ENCODE peak calls at places on chromosomes 6 and 20, in seven cellular contexts. S is cardiac muscle cell, J is left ventricle myocardium inferior, B is heart right ventricle, P is HCT116, U is thyroid gland, I is Panc1. T is an unnamed sample.

GRCh38 chr6:48714286-48715049 is 603.5 kb upstream of the PTCHD4 start:
- DNase-seq in S (no peak), J (no peak), B (no peak), P (no peak), U (no peak), I (no peak), T (no peak)

GRCh38 chr6:56370127-56370540 is 122.8 kb upstream of the COL21A1 start:
- DNase-seq in S (peak; percentile 55), J (peak; percentile 39), B (peak; percentile 72), P (peak; percentile 76), U (peak; percentile 81), I (peak; percentile 33), T (peak; percentile 62)

GRCh38 chr6:36226648-36227047 is 30.1 kb downstream of the BRPF3 start:
- DNase-seq in S (no peak), J (no peak), B (no peak), P (no peak), U (no peak), I (no peak), T (no peak)

GRCh38 chr6:31128093-31128676 is 7.9 kb upstream of the CDSN start:
- DNase-seq in S (peak; percentile 48), J (peak; percentile 51), B (peak; percentile 49), P (no peak), U (peak; percentile 72), I (no peak), T (peak; percentile 86)

GRCh38 chr20:39010496-39010895 is 48.4 kb downstream of the DHX35 start:
- DNase-seq in S (no peak), J (no peak), B (no peak), P (no peak), U (no peak), I (no peak), T (no peak)

GRCh38 chr20:13865156-13865555 is 80.3 kb downstream of the NDUFAF5 start:
- DNase-seq in S (no peak), J (no peak), B (no peak), P (no peak), U (no peak), I (no peak), T (no peak)

GRCh38 chr6:148419430-148419829 is 76.8 kb downstream of the SASH1 start:
- DNase-seq in S (no peak), J (no peak), B (no peak), P (no peak), U (no peak), I (no peak), T (no peak)

GRCh38 chr20:50034567-50035170 is 51.9 kb downstream of the SNAI1 start:
- DNase-seq in S (peak; percentile 44), J (no peak), B (peak; percentile 44), P (no peak), U (no peak), I (no peak), T (no peak)

GRCh38 chr20:1427457-1428054 is 34.7 kb upstream of the FKBP1A start:
- DNase-seq in S (peak; percentile 24), J (no peak), B (no peak), P (no peak), U (no peak), I (no peak), T (no peak)

GRCh38 chr20:53069121-53069520 is 97.0 kb downstream of the TSHZ2 start:
- DNase-seq in S (no peak), J (no peak), B (no peak), P (no peak), U (no peak), I (no peak), T (no peak)

GRCh38 chr20:53068241-53068640 is 96.1 kb downstream of the TSHZ2 start:
- DNase-seq in S (no peak), J (no peak), B (no peak), P (no peak), U (no peak), I (no peak), T (no peak)

GRCh38 chr20:53061709-53062108 is 89.6 kb downstream of the TSHZ2 start:
- DNase-seq in S (no peak), J (no peak), B (no peak), P (no peak), U (no peak), I (no peak), T (no peak)

GRCh38 chr20:53061305-53061704 is 89.1 kb downstream of the TSHZ2 start:
- DNase-seq in S (no peak), J (no peak), B (no peak), P (no peak), U (no peak), I (no peak), T (no peak)

GRCh38 chr20:53064935-53065334 is 92.8 kb downstream of the TSHZ2 start:
- DNase-seq in S (no peak), J (no peak), B (no peak), P (no peak), U (no peak), I (no peak), T (no peak)
- TF ChIP-seq CTCF in S (no peak), J (no peak), B (no peak), P (no peak), U (no peak), I (no peak), T (no peak)

GRCh38 chr6:13446371-13446770 is 41.0 kb downstream of the GFOD1 start:
- DNase-seq in S (no peak), J (no peak), B (no peak), P (no peak), U (no peak), I (no peak), T (no peak)
- H3K27ac ChIP-seq in S (peak overlapping the region; percentile 45), J (peak overlapping the region; percentile 78), B (peak overlapping the region; percentile 63), P (no peak overlapping the region), U (peak overlapping the region; percentile 27), I (no peak overlapping the region), T (peak overlapping the region; percentile 60)

GRCh38 chr6:108242259-108242658 is 18.6 kb downstream of the SNX3 start:
- DNase-seq in S (no peak), J (no peak), B (no peak), P (no peak), U (no peak), I (no peak), T (no peak)
- TF ChIP-seq CTCF in S (no peak), J (no peak), B (no peak), P (no peak), U (no peak), I (no peak), T (no peak)

DNA sequence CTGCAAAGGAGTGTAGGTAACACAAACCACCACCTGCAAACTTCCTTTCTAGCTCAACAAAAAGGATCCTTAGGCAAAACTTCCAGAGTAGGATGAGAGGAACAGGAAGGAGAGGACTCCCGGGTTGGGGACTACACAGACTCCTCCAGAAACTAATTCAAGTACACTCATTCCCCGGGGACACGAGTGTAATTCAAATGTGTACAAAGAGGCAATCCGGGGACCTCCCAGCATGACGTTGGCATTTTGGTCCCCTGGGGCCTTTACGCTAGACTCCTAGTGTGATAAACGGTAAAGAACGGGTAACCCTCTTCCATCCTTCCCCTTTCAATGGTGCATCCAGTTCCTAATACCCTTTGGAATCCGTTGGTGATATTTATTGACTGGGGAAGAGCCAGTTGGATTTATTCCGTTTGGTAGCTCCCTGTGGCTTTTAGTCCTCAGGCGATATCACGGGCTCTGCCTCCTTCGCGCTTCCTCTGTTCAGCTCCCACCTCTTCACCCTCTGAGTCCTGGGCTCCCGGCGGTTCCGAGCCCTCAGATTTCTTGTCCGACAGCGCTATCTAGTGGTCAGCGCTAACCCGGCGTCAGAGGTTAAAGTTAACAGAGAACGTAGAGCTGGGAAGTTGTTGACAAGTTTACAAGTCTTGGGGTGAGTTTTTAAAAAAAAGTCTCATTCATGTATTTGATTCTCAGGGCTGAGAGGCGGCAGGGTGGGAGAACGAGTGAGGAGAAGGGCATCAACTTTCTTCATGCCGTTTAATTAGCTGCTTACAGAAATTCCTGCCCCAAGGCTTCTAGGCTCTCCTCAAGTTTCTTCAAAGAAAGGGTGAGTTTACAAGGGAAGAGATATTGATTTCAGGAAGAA is 2.9 kb upstream of the COL12A1 start:
- DNase-seq in S (peak; percentile 91), J (peak; percentile 83), B (peak; percentile 87), P (peak; percentile 66), U (peak; percentile 81), I (peak; percentile 41), T (peak; percentile 93)
- H3K27ac ChIP-seq in S (no peak overlapping the region), J (peak overlapping the region; percentile 63), B (peak overlapping the region; percentile 71), P (no peak overlapping the region), U (no peak overlapping the region), I (no peak overlapping the region), T (no peak overlapping the region)

GRCh38 chr20:62540504-62540903 is 64.7 kb upstream of the GATA5 start:
- DNase-seq in S (no peak), J (no peak), B (no peak), P (no peak), U (no peak), I (no peak), T (no peak)
- TF ChIP-seq CTCF in S (no peak), J (no peak), B (no peak), P (peak; percentile 21), U (no peak), I (no peak), T (no peak)

GRCh38 chr20:19964289-19965263 is 52.6 kb upstream of the NAA20 start:
- DNase-seq in S (peak; percentile 88), J (peak; percentile 29), B (no peak), P (no peak), U (peak; percentile 61), I (no peak), T (peak; percentile 72)
- H3K27ac ChIP-seq in S (peak overlapping the region; percentile 26), J (peak overlapping the region; percentile 63), B (peak overlapping the region; percentile 32), P (no peak overlapping the region), U (peak overlapping the region; percentile 76), I (peak overlapping the region; percentile 41), T (peak overlapping the region; percentile 13)

GRCh38 chr6:112408522-112408921 is 61.4 kb downstream of the RFPL4B start:
- DNase-seq in S (no peak), J (no peak), B (no peak), P (no peak), U (no peak), I (no peak), T (no peak)

GRCh38 chr6:112409311-112409710 is 62.2 kb downstream of the RFPL4B start:
- DNase-seq in S (no peak), J (no peak), B (no peak), P (no peak), U (no peak), I (no peak), T (no peak)

DNA sequence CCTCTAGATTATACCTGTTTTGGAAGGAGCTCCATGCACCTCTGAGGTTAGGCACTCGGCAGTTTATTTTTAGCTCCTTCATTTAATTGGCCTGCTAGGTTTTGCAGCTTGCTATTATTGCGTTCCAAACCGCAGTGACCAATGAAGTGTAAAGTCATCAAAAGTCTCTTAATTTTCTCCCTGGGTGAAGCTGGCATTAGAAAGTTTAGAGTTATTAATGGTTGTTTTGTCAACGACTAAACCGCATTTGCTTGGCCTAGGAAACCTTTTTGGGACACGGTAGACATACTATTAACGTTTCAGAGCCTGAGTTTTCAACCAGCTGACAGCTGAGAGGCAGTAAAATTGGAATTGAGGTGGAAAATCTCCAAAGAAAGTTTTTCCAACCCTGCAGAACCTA is 60.1 kb downstream of the RFPL4B start:
- DNase-seq in S (no peak), J (no peak), B (no peak), P (no peak), U (no peak), I (no peak), T (no peak)
- TF ChIP-seq CTCF in S (no peak), J (no peak), B (no peak), P (no peak), U (no peak), I (no peak), T (no peak)

DNA sequence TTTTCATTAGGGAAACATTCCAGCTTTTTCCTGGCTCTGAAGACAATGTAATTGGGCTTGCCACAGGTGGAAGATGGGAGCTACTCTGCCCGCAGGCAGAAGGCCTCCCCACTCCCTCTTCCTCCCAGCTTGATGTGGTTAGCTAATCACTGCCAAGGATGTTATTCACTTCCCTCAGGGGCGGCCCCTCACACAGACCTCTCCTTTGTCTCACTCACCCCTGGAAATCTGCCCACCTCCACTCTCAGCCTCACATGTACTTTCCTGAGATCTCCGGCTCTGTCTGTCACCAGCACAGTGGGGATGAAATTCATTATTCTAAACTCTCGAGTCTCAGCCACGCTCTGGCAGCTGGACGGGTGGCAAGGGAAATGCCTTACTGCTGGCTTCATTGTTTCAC is 100.7 kb downstream of the ANKRD60 start:
- DNase-seq in S (peak; percentile 77), J (no peak), B (no peak), P (peak; percentile 71), U (no peak), I (no peak), T (no peak)
- H3K27ac ChIP-seq in S (no peak overlapping the region), J (no peak overlapping the region), B (no peak overlapping the region), P (no peak overlapping the region), U (no peak overlapping the region), I (no peak overlapping the region), T (no peak overlapping the region)